ENCODE peak calls at places on chromosomes 1 and 21, in eight cellular contexts. M is HEK293T, J is iPS-NIHi11, I is HT1080, W is epithelial cell of esophagus, B is HepG2, G is T follicular helper cell, H is NCI-H1105. S is an unnamed sample.

GRCh38 chr21:45847870-45848269 is 133.7 kb upstream of the COL6A1 start:
- DNase-seq in H (no peak), G (no peak), I (peak), B (no peak), J (no peak), W (no peak), M (no peak), S (no peak)

GRCh38 chr1:221741364-221741970 is 422 bp downstream of the DUSP10 start:
- DNase-seq in I (no peak), J (peak), G (no peak), M (peak), W (no peak), H (peak), B (no peak), S (peak)

GRCh38 chr1:228146761-228147693 is 2.7 kb upstream of the GJC2 start:
- DNase-seq in G (no peak), J (no peak), H (no peak), B (no peak), I (no peak), M (no peak), W (no peak), S (no peak)

GRCh38 chr1:3543076-3544049 is 67.9 kb downstream of the MEGF6 start:
- DNase-seq in J (peak), W (peak), H (no peak), M (no peak), I (peak), G (no peak), B (no peak), S (no peak)

GRCh38 chr21:35924714-35925301 is 135.5 kb downstream of the SETD4 start:
- DNase-seq in I (peak), G (no peak), M (no peak), W (peak), B (no peak), J (no peak), H (no peak), S (no peak)

GRCh38 chr1:222462598-222462997 is 85.3 kb downstream of the HHIPL2 start:
- DNase-seq in B (no peak), I (no peak), J (no peak), G (no peak), H (no peak), M (no peak), W (no peak), S (no peak)

GRCh38 chr21:38223893-38224540 is 32.8 kb upstream of the KCNJ15 start:
- DNase-seq in H (no peak), W (peak), M (no peak), J (no peak), B (no peak), I (no peak), G (no peak), S (no peak)

GRCh38 chr1:88068407-88068806 is 615.7 kb upstream of the PKN2 start:
- DNase-seq in I (no peak), J (no peak), H (no peak), W (no peak), B (no peak), M (no peak), G (no peak), S (no peak)

GRCh38 chr1:159161719-159162026 is 9.7 kb upstream of the CADM3 start:
- DNase-seq in H (no peak), G (no peak), B (no peak), J (no peak), M (no peak), I (no peak), W (no peak), S (no peak)

GRCh38 chr1:244970236-244970652 is 105.9 kb upstream of the HNRNPU start:
- DNase-seq in W (peak), M (peak), I (peak), G (no peak), H (peak), B (peak), J (peak), S (peak)

GRCh38 chr1:59058681-59059441 is 238.0 kb upstream of the FGGY start:
- DNase-seq in J (no peak), B (no peak), H (no peak), I (no peak), M (no peak), W (no peak), G (no peak), S (no peak)

GRCh38 chr1:58155418-58156123 is 391.0 kb downstream of the OMA1 start:
- DNase-seq in H (peak), I (peak), J (peak), B (peak), W (peak), M (peak), G (no peak), S (peak)

GRCh38 chr1:112879834-112880233 is 76.2 kb downstream of the SLC16A1 start:
- DNase-seq in W (no peak), M (no peak), H (no peak), I (no peak), B (no peak), J (no peak), G (no peak), S (no peak)

GRCh38 chr1:200556005-200556404 is 64.5 kb downstream of the KIF14 start:
- DNase-seq in I (no peak), J (no peak), M (no peak), W (no peak), H (no peak), G (no peak), B (no peak), S (no peak)

GRCh38 chr1:103424645-103425044 is 100.9 kb upstream of the RNPC3 start:
- DNase-seq in J (peak), H (no peak), M (no peak), W (no peak), B (no peak), I (no peak), G (no peak), S (no peak)

GRCh38 chr1:6424619-6425593 is at the start of gene ESPN:
- DNase-seq in I (no peak), G (no peak), B (no peak), M (peak), J (peak), W (no peak), H (no peak), S (no peak)

GRCh38 chr1:206766251-206766856 is 4.2 kb upstream of the IL19 start:
- DNase-seq in J (no peak), I (peak), B (peak), G (peak), W (peak), H (no peak), M (no peak), S (no peak)

GRCh38 chr21:42140196-42140934 is 69.2 kb downstream of the UMODL1 start:
- DNase-seq in H (no peak), W (no peak), B (no peak), J (no peak), I (peak), G (no peak), M (no peak), S (no peak)

GRCh38 chr1:19737413-19737812 is 62.3 kb downstream of the TMCO4 start:
- DNase-seq in M (no peak), G (no peak), I (peak), H (no peak), W (peak), J (peak), B (no peak), S (no peak)

GRCh38 chr1:23756676-23757075 is 13.4 kb downstream of the ELOA start:
- DNase-seq in B (no peak), M (no peak), W (no peak), G (no peak), I (peak), H (no peak), J (no peak), S (no peak)

GRCh38 chr1:64841330-64842065 is 96.6 kb downstream of the RAVER2 start:
- DNase-seq in B (no peak), I (no peak), G (no peak), W (peak), H (no peak), J (no peak), M (no peak), S (no peak)

S was measured in HAP-1.